ENCODE peak calls at places on chromosomes 3 and 15, in nine cellular contexts. D, E, G, J, V, L, W, C and H are unnamed samples.

GRCh38 chr15:101657968-101658784 is 6.0 kb upstream of the TM2D3 start:
- DNase-seq in G (no peak), J (no peak), D (no peak), W (no peak), E (no peak), L (no peak), C (no peak), V (peak), H (no peak)

GRCh38 chr3:158368271-158368670 is 202.7 kb upstream of the MLF1 start:
- DNase-seq in D (no peak), E (no peak), C (no peak), V (no peak), G (no peak), L (no peak), J (no peak), W (no peak), H (no peak)

GRCh38 chr3:9552252-9552999 is 1.2 kb downstream of the LHFPL4 start:
- DNase-seq in W (no peak), E (no peak), D (peak), G (peak), J (peak), C (peak), V (peak), L (peak), H (peak)

GRCh38 chr3:38247366-38248035 is 18.1 kb upstream of the SLC22A13 start:
- DNase-seq in L (peak), J (peak), C (peak), D (peak), G (peak), V (no peak), W (no peak), E (no peak), H (no peak)

GRCh38 chr3:34948431-34948971 is 690.8 kb upstream of the ARPP21 start:
- DNase-seq in W (no peak), C (no peak), J (no peak), D (no peak), G (no peak), L (no peak), V (no peak), E (no peak), H (no peak)

GRCh38 chr3:157069406-157069805 is 90.5 kb downstream of the CCNL1 start:
- DNase-seq in W (no peak), E (no peak), G (no peak), V (no peak), D (no peak), J (no peak), L (no peak), C (no peak), H (no peak)

GRCh38 chr3:6250167-6250566 is 610.7 kb upstream of the GRM7 start:
- DNase-seq in G (no peak), L (no peak), J (no peak), D (no peak), E (no peak), V (no peak), W (no peak), C (no peak), H (no peak)

GRCh38 chr3:126481808-126482502 is 6.3 kb upstream of the ZXDC start:
- DNase-seq in V (no peak), D (peak), W (no peak), J (peak), E (no peak), C (peak), G (no peak), L (no peak), H (no peak)

GRCh38 chr3:141331370-141332318 is 36.7 kb upstream of the ZBTB38 start:
- DNase-seq in W (no peak), E (no peak), C (peak), G (peak), J (peak), D (peak), V (peak), L (peak), H (no peak)

GRCh38 chr15:81959196-81959595 is 86.6 kb downstream of the MEX3B start:
- DNase-seq in W (no peak), L (no peak), J (no peak), C (no peak), E (no peak), V (no peak), D (no peak), G (no peak), H (no peak)

DNA sequence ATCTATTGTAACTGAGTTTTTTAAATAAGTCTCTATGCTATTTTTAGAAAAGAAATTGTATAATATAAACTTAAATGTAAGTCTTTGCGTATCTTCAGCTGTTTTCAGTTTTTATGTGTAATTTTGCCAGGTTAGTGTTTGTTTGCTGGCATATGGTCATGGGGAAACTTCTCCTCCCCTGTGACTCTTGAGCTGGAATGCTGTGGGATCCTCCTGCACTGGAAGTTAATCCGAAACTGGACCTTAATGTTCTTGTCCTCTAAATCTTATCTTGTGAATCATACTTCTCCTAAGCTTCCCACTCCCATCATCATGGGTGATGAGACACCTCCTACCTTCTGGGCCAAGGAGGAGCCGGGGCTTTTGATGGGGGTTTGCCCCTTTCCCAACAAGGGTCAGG is 52.4 kb upstream of the CHST2 start:
- DNase-seq in J (no peak), C (peak), E (no peak), L (no peak), W (no peak), D (no peak), G (no peak), V (no peak), H (no peak)
- H3K27ac ChIP-seq in J (no peak), C (no peak), E (no peak), L (no peak), W (no peak), D (no peak), G (no peak), V (no peak), H (no peak)

GRCh38 chr3:117297070-117297469 is 587.5 kb downstream of the TUSC7 start:
- DNase-seq in J (no peak), L (no peak), W (no peak), E (no peak), G (no peak), C (no peak), D (no peak), V (no peak), H (no peak)

GRCh38 chr3:117302448-117302847 is 592.9 kb downstream of the TUSC7 start:
- DNase-seq in C (peak), L (no peak), J (no peak), W (no peak), D (no peak), V (no peak), G (no peak), E (no peak), H (no peak)

GRCh38 chr3:117303446-117303845 is 593.9 kb downstream of the TUSC7 start:
- DNase-seq in J (no peak), E (no peak), C (peak), L (no peak), V (no peak), D (no peak), W (no peak), G (no peak), H (no peak)

GRCh38 chr3:117298273-117298672 is 588.7 kb downstream of the TUSC7 start:
- DNase-seq in J (no peak), C (no peak), L (no peak), G (no peak), E (no peak), D (no peak), V (no peak), W (no peak), H (no peak)

DNA sequence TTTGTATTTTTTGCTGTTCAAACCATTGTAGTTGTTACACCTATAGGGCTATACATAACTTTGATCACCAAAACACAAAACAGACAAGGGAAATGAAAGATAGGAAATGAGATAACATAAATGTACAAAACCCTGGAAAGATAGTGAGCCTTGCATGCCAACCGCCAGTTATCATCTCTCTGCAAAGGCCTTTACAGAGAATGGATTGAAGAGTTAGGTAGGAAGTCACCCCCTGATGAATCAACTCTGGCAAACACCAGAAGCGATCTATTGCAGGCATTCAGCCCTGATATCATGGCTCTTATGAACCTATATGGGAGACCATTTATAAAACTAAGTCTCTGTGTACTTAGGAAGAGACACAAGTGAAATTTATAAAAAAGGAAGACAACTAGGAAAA is 588.0 kb downstream of the TUSC7 start:
- DNase-seq in L (no peak), V (no peak), E (no peak), C (no peak), D (no peak), G (no peak), W (no peak), J (no peak), H (no peak)
- TF ChIP-seq CTCF in L (no peak), V (no peak), E (no peak), C (no peak), D (no peak), G (no peak), W (no peak), J (no peak), H (no peak)

GRCh38 chr15:42507514-42507913 is 12.1 kb downstream of the SNAP23 start:
- DNase-seq in E (no peak), D (no peak), G (no peak), J (no peak), V (no peak), C (peak), W (no peak), L (no peak), H (no peak)

GRCh38 chr15:42503822-42504221 is 8.4 kb downstream of the SNAP23 start:
- DNase-seq in J (no peak), W (no peak), E (no peak), V (no peak), G (no peak), D (no peak), C (no peak), L (no peak), H (no peak)

GRCh38 chr15:42502472-42502871 is 7.0 kb downstream of the SNAP23 start:
- DNase-seq in D (no peak), V (no peak), W (no peak), C (no peak), J (no peak), L (no peak), G (no peak), E (no peak), H (no peak)

GRCh38 chr15:42508263-42508690 is 12.8 kb downstream of the SNAP23 start:
- DNase-seq in C (peak), E (no peak), V (peak), G (no peak), L (no peak), W (no peak), D (peak), J (peak), H (no peak)

DNA sequence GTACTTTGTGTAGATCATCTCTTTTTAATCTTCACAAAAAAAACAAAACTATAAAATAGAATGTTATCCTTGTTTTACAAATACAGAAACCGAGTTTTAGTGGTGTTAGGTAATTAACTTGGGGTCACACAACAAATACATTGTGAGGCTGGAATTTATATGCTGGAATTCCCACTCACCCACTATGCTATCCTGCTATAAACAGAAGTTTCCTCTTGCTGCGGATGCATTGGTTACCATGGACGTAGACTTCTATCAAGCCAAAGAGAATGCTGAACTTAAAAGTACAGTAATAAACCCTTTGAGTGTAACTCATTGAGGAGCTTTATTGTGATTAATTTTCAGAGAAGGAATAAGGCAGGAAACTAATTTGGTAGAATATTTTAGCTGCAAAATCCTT is 9.2 kb downstream of the SNAP23 start:
- DNase-seq in C (no peak), D (no peak), W (no peak), E (no peak), G (no peak), J (no peak), V (no peak), L (no peak), H (no peak)
- H3K27ac ChIP-seq in C (no peak), D (no peak), W (no peak), E (no peak), G (no peak), J (no peak), V (peak), L (no peak), H (no peak)

GRCh38 chr3:138174421-138175122 is at the start of gene DBR1:
- DNase-seq in C (peak), W (peak), G (peak), V (peak), J (peak), D (peak), E (peak), L (peak), H (peak)

GRCh38 chr3:138173769-138174420 is 826 bp downstream of the DBR1 start:
- DNase-seq in D (peak), G (no peak), V (no peak), W (no peak), J (no peak), L (no peak), C (no peak), E (no peak), H (no peak)

DNA sequence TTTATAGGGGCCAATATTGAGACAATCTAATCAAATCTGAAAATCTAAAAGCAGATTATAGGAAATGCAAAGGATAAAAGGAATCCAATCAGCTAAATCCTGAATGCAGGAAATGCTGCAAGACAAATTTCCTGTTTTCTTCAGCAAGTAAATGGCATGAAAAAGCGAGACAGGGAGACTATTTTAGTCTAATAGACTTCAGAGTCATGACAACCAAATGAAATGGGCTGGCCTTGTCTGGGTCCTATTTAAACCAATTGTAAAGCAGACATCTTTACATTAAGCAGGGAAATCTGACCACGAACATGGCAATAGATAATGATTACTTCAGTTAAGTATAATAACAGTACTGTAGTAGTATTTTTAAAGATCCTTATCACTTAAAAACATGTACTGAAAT is 2.1 kb downstream of the DBR1 start:
- DNase-seq in E (no peak), V (no peak), D (no peak), W (no peak), L (no peak), C (no peak), J (no peak), G (no peak), H (no peak)
- TF ChIP-seq CTCF in E (no peak), V (no peak), D (no peak), W (no peak), L (no peak), C (no peak), J (no peak), G (no peak), H (no peak)

GRCh38 chr3:179653777-179654117 is 907 bp downstream of the USP13 start:
- DNase-seq in D (no peak), V (no peak), C (no peak), E (no peak), W (no peak), L (peak), G (no peak), J (peak), H (no peak)
- H3K27ac ChIP-seq in D (peak), V (peak), C (peak), E (peak), W (peak), L (peak), G (peak), J (peak), H (peak)

GRCh38 chr3:107752202-107752990 is 229.6 kb downstream of the BBX start:
- DNase-seq in D (peak), J (no peak), L (peak), E (no peak), C (peak), V (no peak), W (no peak), G (no peak), H (no peak)
- TF ChIP-seq CTCF in D (peak), J (peak), L (peak), E (no peak), C (peak), V (peak), W (no peak), G (peak), H (peak)

GRCh38 chr3:154952538-154952937 is 127.6 kb upstream of the MME start:
- DNase-seq in E (no peak), G (no peak), V (no peak), L (no peak), J (no peak), C (no peak), W (no peak), D (no peak), H (no peak)

GRCh38 chr3:154953538-154953937 is 126.6 kb upstream of the MME start:
- DNase-seq in W (no peak), G (no peak), J (no peak), E (no peak), C (no peak), V (no peak), L (no peak), D (no peak), H (no peak)

GRCh38 chr3:154956815-154957214 is 123.3 kb upstream of the MME start:
- DNase-seq in J (no peak), V (no peak), G (no peak), L (no peak), E (no peak), D (no peak), W (no peak), C (no peak), H (no peak)

GRCh38 chr3:154954750-154955149 is 125.4 kb upstream of the MME start:
- DNase-seq in L (peak), E (no peak), D (peak), J (no peak), V (no peak), C (peak), G (peak), W (no peak), H (no peak)

GRCh38 chr3:154955907-154956533 is 124.1 kb upstream of the MME start:
- DNase-seq in C (no peak), L (no peak), W (no peak), J (no peak), V (no peak), D (no peak), E (no peak), G (no peak), H (no peak)
- H3K27ac ChIP-seq in C (no peak), L (no peak), W (no peak), J (no peak), V (no peak), D (no peak), E (no peak), G (no peak), H (no peak)

DNA sequence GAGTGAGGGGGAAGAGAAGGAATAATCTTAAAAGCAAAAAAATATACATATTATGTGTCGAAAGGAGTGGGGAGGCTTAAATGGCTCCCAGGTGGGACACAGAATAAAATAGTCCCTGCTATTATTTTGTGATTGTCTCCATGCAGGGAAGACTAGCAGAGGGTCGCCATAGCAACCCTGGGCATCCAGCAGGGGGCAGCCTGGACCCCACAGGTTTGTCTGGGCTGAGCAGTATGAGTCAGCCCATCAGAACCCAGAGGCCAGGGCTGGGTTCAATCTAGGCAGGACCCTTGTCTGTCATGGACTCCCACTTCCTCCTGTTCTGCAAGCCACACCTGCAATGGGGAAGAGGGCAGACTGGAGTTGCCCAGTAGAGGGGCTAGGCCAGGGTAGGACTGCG is 17.6 kb upstream of the LINGO1 start:
- DNase-seq in G (no peak), J (no peak), C (no peak), D (no peak), L (peak), W (no peak), V (no peak), E (no peak), H (no peak)
- TF ChIP-seq CTCF in G (peak), J (no peak), C (peak), D (peak), L (peak), W (no peak), V (no peak), E (no peak), H (no peak)

GRCh38 chr15:68113751-68114150 is 59.6 kb downstream of the PIAS1 start:
- DNase-seq in V (no peak), G (no peak), J (no peak), L (no peak), W (no peak), C (no peak), D (no peak), E (no peak), H (no peak)
- H3K27ac ChIP-seq in V (peak), G (no peak), J (no peak), L (no peak), W (no peak), C (no peak), D (no peak), E (no peak), H (no peak)

GRCh38 chr3:195897853-195898415 is 10.4 kb downstream of the TNK2 start:
- DNase-seq in D (no peak), E (no peak), C (no peak), G (no peak), V (no peak), J (no peak), W (no peak), L (no peak), H (no peak)
- TF ChIP-seq CTCF in D (no peak), E (no peak), C (no peak), G (peak), V (no peak), J (no peak), W (no peak), L (no peak), H (no peak)